ENCODE peak calls at places on chromosome 14, in eight cellular contexts. O, Y, U, D, A, S, L and W are unnamed samples.

GRCh38 chr14:89349196-89350008 is 67.6 kb downstream of the FOXN3 start:
- DNase-seq in L (no peak), U (no peak), A (no peak), D (no peak), S (no peak), O (no peak), Y (no peak), W (no peak)

GRCh38 chr14:31622060-31622459 is 60.9 kb downstream of the NUBPL start:
- DNase-seq in O (no peak), D (no peak), A (no peak), Y (no peak), U (no peak), S (no peak), L (no peak), W (no peak)

GRCh38 chr14:33734387-33734786 is 216.5 kb downstream of the EGLN3 start:
- DNase-seq in U (no peak), S (no peak), A (no peak), D (no peak), L (no peak), Y (no peak), O (no peak), W (no peak)

GRCh38 chr14:89629383-89629782 is 212.3 kb upstream of the FOXN3 start:
- DNase-seq in U (no peak), S (no peak), L (no peak), D (no peak), A (no peak), O (no peak), Y (no peak), W (no peak)

GRCh38 chr14:34930591-34931069 is 52.2 kb upstream of the SRP54 start:
- DNase-seq in Y (no peak), D (peak; percentile 3), U (no peak), O (no peak), A (no peak), L (no peak), S (no peak), W (no peak)

GRCh38 chr14:50714452-50715073 is 46.5 kb upstream of the SAV1 start:
- DNase-seq in O (peak; percentile 67), A (no peak), S (no peak), U (no peak), D (no peak), Y (peak; percentile 70), L (peak; percentile 16), W (no peak)

GRCh38 chr14:91509878-91510170 is 286 bp downstream of the PPP4R3A start:
- DNase-seq in U (no peak), L (no peak), A (no peak), D (no peak), S (no peak), O (no peak), Y (no peak), W (no peak)

GRCh38 chr14:65637780-65638179 is 225.2 kb downstream of the FUT8 start:
- DNase-seq in L (no peak), U (no peak), S (no peak), O (no peak), A (peak; percentile 1), Y (peak; percentile 5), D (no peak), W (no peak)

GRCh38 chr14:50619569-50620141 is 48.5 kb downstream of the SAV1 start:
- DNase-seq in Y (peak; percentile 69), L (no peak), O (peak; percentile 72), D (no peak), U (no peak), S (no peak), A (no peak), W (no peak)

GRCh38 chr14:21069388-21070082 is 569 bp upstream of the ARHGEF40 start:
- DNase-seq in Y (peak; percentile 71), U (peak; percentile 81), S (no peak), A (no peak), L (peak; percentile 66), D (no peak), O (no peak), W (no peak)

GRCh38 chr14:91273885-91274273 is 29.4 kb upstream of the GPR68 start:
- DNase-seq in L (no peak), S (no peak), A (no peak), Y (no peak), U (no peak), D (no peak), O (no peak), W (no peak)

GRCh38 chr14:64695071-64695470 is 9.2 kb upstream of the PLEKHG3 start:
- DNase-seq in D (no peak), U (no peak), L (no peak), O (peak; percentile 52), Y (no peak), S (no peak), A (no peak), W (no peak)

GRCh38 chr14:81062380-81062779 is 107.0 kb downstream of the TSHR start:
- DNase-seq in U (no peak), L (no peak), A (no peak), S (no peak), Y (no peak), D (no peak), O (peak; percentile 24), W (no peak)

GRCh38 chr14:68785817-68786490 is 6.9 kb downstream of the ZFP36L1 start:
- DNase-seq in L (no peak), Y (peak; percentile 68), O (peak; percentile 18), D (peak; percentile 36), S (no peak), A (peak; percentile 37), U (peak; percentile 55), W (peak; percentile 67)

GRCh38 chr14:24280797-24281460 is 9.5 kb upstream of the RABGGTA start:
- DNase-seq in A (no peak), O (no peak), S (no peak), U (no peak), L (no peak), D (no peak), Y (peak; percentile 24), W (no peak)

DNA sequence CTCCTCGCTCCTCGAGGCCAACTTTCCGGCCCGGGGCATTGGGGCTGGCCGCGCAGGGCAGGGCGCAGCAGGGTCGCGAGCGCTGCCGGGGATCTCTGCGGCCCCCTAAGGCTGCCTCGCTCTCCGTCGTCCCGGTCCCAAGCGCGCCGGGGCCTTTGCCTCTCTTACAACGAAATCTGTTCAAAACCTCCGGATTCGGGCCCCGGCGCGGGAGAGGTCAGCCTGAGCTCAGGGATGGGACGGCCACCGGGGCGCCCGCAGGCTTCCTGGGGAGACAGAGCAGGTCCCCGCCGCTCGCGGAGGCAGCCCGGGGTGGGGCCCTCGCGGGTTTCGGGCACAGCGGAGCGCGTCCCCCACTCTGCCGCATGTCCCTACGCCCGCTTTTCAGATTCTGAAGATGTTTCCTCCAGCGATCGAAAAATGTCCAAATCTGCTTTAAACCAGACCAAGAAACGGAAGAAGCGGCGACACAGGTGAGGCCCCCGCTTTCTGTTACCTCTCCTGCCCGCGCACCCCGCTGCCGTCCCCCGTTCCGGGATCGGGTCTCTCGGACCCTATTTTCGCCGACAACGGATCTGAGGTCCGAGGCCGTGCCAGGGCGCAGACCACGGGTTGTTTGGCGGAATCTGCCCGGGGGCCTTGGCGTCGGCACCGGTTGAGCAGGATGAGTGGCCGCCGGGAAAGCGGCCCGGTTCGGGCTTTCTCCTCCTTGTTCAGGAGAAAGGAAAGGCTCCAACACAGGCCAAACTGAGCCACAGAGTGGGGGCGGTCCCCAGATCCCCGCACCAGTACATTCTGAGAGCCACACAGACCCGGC is 1.8 kb downstream of the VSX2 start:
- DNase-seq in D (no peak), A (no peak), U (peak; percentile 81), Y (no peak), L (no peak), S (no peak), O (no peak), W (no peak)
- H3K27me3 ChIP-seq in D (peaks cover 45% of the 10 kb centered on the region), A (peaks cover 88% of the 10 kb centered on the region), U (peaks cover 59% of the 10 kb centered on the region), Y (peaks cover 98% of the 10 kb centered on the region), L (peaks cover 93% of the 10 kb centered on the region), S (peaks cover 39% of the 10 kb centered on the region), O (peaks cover 44% of the 10 kb centered on the region), W (peaks cover 34% of the 10 kb centered on the region)

GRCh38 chr14:103600503-103600902 is 28.5 kb upstream of the KLC1 start:
- DNase-seq in U (no peak), Y (no peak), L (no peak), O (no peak), D (no peak), S (no peak), A (no peak), W (no peak)

GRCh38 chr14:103607039-103607668 is 21.9 kb upstream of the KLC1 start:
- DNase-seq in A (peak; percentile 20), L (peak; percentile 85), D (peak; percentile 13), O (peak; percentile 66), U (peak; percentile 56), Y (peak; percentile 96), S (peak; percentile 26), W (no peak)

GRCh38 chr14:103607822-103608221 is 21.2 kb upstream of the KLC1 start:
- DNase-seq in O (no peak), A (no peak), S (no peak), U (no peak), Y (no peak), D (no peak), L (no peak), W (no peak)

DNA sequence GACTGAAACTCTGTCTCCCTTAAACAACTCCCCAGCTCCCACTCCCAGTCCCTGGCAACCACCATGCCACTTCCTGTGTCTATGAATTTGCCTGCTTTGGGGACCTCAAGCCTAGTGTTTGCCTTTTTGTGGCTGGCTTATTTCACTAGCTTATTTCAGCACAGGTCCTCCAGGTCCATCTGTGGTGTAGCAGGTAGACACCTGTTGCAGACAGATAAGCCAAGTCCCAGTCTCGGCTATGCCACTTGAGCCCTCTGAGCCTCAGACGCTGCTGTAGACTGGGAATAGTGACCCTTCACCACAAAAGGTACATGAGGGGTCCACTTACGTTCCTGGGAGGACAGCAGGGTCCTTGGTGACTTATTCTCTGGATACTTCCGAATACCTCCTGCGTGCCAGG is 24.4 kb upstream of the KLC1 start:
- DNase-seq in S (no peak), L (no peak), Y (no peak), A (no peak), O (no peak), D (no peak), U (no peak), W (no peak)
- H3K9me3 ChIP-seq in S (no peaks in the 10 kb centered on the region), L (no peaks in the 10 kb centered on the region), Y (no peaks in the 10 kb centered on the region), A (no peaks in the 10 kb centered on the region), O (no peaks in the 10 kb centered on the region), D (no peaks in the 10 kb centered on the region), U (no peaks in the 10 kb centered on the region), W (no peaks in the 10 kb centered on the region)

DNA sequence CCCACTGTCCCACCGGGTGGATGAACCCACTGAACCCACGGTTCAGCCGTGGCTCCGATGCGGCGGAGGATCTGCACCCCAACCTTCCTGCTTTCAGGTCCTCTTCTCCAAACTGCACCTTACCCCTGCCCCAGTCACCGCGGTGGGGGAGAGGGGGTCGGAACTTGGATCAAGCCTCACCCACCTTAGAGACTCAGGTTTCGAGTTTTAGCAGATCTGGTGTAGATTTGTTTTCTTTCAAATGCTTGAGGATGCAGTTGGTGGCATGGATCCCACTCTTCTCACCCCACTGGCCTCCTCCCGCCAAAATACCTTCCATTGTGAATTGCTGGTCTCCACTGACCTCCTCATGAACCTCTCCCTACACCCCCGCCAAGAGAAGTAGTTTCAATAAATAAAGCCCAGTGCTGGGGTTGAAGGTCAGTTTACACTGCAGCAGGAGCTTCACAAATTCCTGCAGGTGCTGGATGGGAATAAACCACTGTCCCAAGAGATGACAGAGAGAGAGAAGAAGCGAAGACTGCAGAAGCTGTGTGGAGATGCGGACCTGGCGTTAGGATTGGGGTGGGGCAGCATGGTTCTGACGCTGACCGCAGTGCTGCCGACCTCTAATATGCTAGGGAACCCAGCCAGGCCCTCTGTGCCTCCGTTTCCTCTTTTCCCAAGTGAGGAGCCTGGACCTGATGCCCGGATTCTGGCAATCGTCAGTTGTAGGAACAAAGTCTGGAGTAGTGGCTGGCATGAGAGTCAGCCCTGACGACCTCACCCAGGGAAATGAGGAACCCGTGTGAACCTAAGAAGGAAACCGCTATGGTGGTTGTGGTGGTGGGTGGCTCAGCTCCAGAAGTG is 7.4 kb downstream of the TTC6 start:
- DNase-seq in S (no peak), L (no peak), U (no peak), A (no peak), O (no peak), D (no peak), Y (no peak), W (no peak)
- H3K27me3 ChIP-seq in S (peaks cover 24% of the 10 kb centered on the region), L (peaks cover 91% of the 10 kb centered on the region), U (peaks cover 46% of the 10 kb centered on the region), A (peaks cover 67% of the 10 kb centered on the region), O (no peaks in the 10 kb centered on the region), D (peaks cover 24% of the 10 kb centered on the region), Y (peaks cover 100% of the 10 kb centered on the region), W (peaks cover 26% of the 10 kb centered on the region)

GRCh38 chr14:43316427-43316826 is 1190.7 kb downstream of the FSCB start:
- DNase-seq in S (no peak), L (no peak), Y (no peak), O (peak; percentile 50), U (no peak), D (no peak), A (no peak), W (no peak)
- H3K9me3 ChIP-seq in S (no peaks in the 10 kb centered on the region), L (no peaks in the 10 kb centered on the region), Y (no peaks in the 10 kb centered on the region), O (no peaks in the 10 kb centered on the region), U (no peaks in the 10 kb centered on the region), D (no peaks in the 10 kb centered on the region), A (peaks cover 3% of the 10 kb centered on the region), W (no peaks in the 10 kb centered on the region)